ENCODE peak calls at places on chromosomes 12 and 14, in four cellular contexts. X is endothelial cell, M is A673, E is HFFc6. Y is an unnamed sample.

GRCh38 chr14:99252940-99253868 is 18.8 kb downstream of the BCL11B start:
- DNase-seq in E (no peak), X (no peak), M (no peak), Y (no peak)

GRCh38 chr12:68915055-68915454 is 17.9 kb downstream of the CPM start:
- DNase-seq in M (no peak), E (peak), X (no peak), Y (no peak)

GRCh38 chr14:37172024-37172869 is at the start of gene SLC25A21:
- DNase-seq in M (peak), E (peak), X (peak), Y (no peak)

GRCh38 chr14:66038214-66038977 is 447.8 kb upstream of the CCDC196 start:
- DNase-seq in X (no peak), E (no peak), M (peak), Y (no peak)

GRCh38 chr12:2868986-2869385 is 8.0 kb downstream of the FOXM1 start:
- DNase-seq in M (no peak), E (peak), X (no peak), Y (no peak)

GRCh38 chr12:46268617-46269428 is at the start of gene SLC38A1:
- DNase-seq in E (peak), X (peak), M (peak), Y (peak)

GRCh38 chr14:94079891-94080605 is 954 bp downstream of the DDX24 start:
- DNase-seq in E (no peak), M (no peak), X (no peak), Y (no peak)

GRCh38 chr14:35747379-35747778 is 61.7 kb downstream of the RALGAPA1 start:
- DNase-seq in E (no peak), M (no peak), X (no peak), Y (no peak)

GRCh38 chr12:11228268-11228879 is 41.1 kb downstream of the PRB3 start:
- DNase-seq in X (peak), E (peak), M (peak), Y (no peak)

GRCh38 chr12:77064891-77065360 is 443 bp downstream of the E2F7 start:
- DNase-seq in E (no peak), M (peak), X (no peak), Y (no peak)

GRCh38 chr14:55383039-55383438 is 28.6 kb downstream of the ATG14 start:
- DNase-seq in E (peak), X (no peak), M (no peak), Y (no peak)

GRCh38 chr14:90460136-90460535 is 63.3 kb downstream of the CALM1 start:
- DNase-seq in X (no peak), M (no peak), E (no peak), Y (no peak)

GRCh38 chr14:34536951-34537676 is 2.4 kb downstream of the EAPP start:
- DNase-seq in E (peak), X (no peak), M (no peak), Y (no peak)

GRCh38 chr14:95362180-95362494 is 42.4 kb upstream of the CLMN start:
- DNase-seq in M (no peak), X (no peak), E (no peak), Y (no peak)

GRCh38 chr14:54763761-54764160 is 138.9 kb downstream of the GCH1 start:
- DNase-seq in E (no peak), X (no peak), M (no peak), Y (no peak)

GRCh38 chr12:91219511-91219910 is 36.9 kb upstream of the DCN start:
- DNase-seq in E (peak), X (no peak), M (no peak), Y (no peak)

GRCh38 chr14:103104654-103105511 is 10.4 kb downstream of the EXOC3L4 start:
- DNase-seq in E (no peak), M (peak), X (peak), Y (no peak)

GRCh38 chr12:133204264-133204603 is 22.9 kb downstream of the ZNF268 start:
- DNase-seq in M (no peak), X (no peak), E (no peak), Y (no peak)

GRCh38 chr12:121908702-121909101 is 9.7 kb upstream of the CFAP251 start:
- DNase-seq in M (no peak), X (no peak), E (no peak), Y (no peak)

GRCh38 chr12:24668563-24668962 is 280.3 kb downstream of the BCAT1 start:
- DNase-seq in X (no peak), M (no peak), E (no peak), Y (no peak)

GRCh38 chr12:115710104-115710564 is 567.4 kb downstream of the MED13L start:
- DNase-seq in X (no peak), E (peak), M (no peak), Y (no peak)

GRCh38 chr12:68538722-68539614 is 71.7 kb upstream of the RAP1B start:
- DNase-seq in X (no peak), E (no peak), M (peak), Y (no peak)

GRCh38 chr14:35222872-35223471 is 69.2 kb upstream of the PSMA6 start:
- DNase-seq in E (no peak), M (no peak), X (no peak), Y (no peak)

GRCh38 chr12:57016348-57016747 is at the start of gene TAC3:
- DNase-seq in X (no peak), E (no peak), M (no peak), Y (no peak)

GRCh38 chr14:23613242-23614070 is 22.7 kb upstream of the DHRS2 start:
- DNase-seq in E (no peak), X (no peak), M (no peak), Y (no peak)

GRCh38 chr14:85590784-85591183 is 60.8 kb downstream of the FLRT2 start:
- DNase-seq in M (no peak), E (peak), X (no peak), Y (no peak)

GRCh38 chr14:59464651-59465569 is at the start of gene GPR135:
- DNase-seq in E (peak), M (peak), X (peak), Y (peak)

GRCh38 chr12:57461326-57461903 is 1.8 kb downstream of the GLI1 start:
- DNase-seq in X (peak), M (peak), E (peak), Y (peak)

GRCh38 chr12:121036810-121037326 is 2.2 kb downstream of the OASL start:
- DNase-seq in M (peak), E (peak), X (no peak), Y (no peak)

GRCh38 chr12:6883252-6883651 is 10.1 kb upstream of the SPSB2 start:
- DNase-seq in M (no peak), E (no peak), X (no peak), Y (peak)

GRCh38 chr12:33180921-33181320 is 258.7 kb downstream of the SYT10 start:
- DNase-seq in E (no peak), M (no peak), X (no peak), Y (no peak)

GRCh38 chr14:74655597-74656389 is 43.8 kb upstream of the LTBP2 start:
- DNase-seq in M (no peak), E (peak), X (no peak), Y (no peak)

DNA sequence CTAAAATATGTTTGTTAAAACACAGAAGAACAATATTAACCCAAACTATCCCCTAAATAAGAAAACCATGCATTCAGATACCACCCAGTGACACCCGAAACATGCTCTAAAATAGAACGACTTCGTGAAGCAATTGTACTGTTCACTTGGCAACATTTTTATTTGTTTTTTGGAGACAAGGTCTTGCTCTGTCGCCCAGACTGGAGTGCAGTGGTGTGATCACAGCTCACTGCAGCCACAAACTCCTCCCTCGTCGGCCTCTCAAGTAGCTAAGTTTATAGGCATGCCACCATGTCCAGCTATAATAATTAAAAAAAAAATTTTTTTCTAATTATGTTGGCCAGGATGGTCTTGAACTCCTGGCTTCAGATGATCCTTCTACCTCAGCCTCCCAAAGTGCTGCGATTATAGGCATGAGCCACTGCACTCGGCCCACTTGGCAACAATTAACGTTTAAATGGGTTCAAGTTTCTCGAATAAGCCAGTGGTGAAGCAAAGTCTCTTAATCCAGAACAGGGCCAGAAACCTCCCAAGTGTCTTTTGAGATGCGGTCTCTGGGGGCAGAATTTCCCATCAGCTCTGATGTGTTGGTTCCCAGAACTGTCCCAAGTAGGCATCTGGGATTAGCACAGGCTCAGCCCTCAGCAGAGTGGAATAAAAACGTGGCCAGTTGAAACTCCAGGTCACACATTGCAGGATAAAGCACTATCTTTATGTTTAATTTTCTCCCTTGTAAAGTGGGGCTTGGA is 74.5 kb downstream of the TMCC3 start:
- DNase-seq in M (no peak), E (no peak), X (no peak), Y (no peak)
- TF ChIP-seq CTCF in M (no peak), E (no peak), X (no peak), Y (no peak)

GRCh38 chr14:92459479-92460421 is 53.8 kb upstream of the RIN3 start:
- DNase-seq in E (no peak), M (no peak), X (peak), Y (no peak)
- TF ChIP-seq CTCF in E (peak), M (no peak), X (peak), Y (peak)

GRCh38 chr14:96852823-96853422 is 55.7 kb downstream of the VRK1 start:
- DNase-seq in M (peak), X (peak), E (peak), Y (no peak)
- TF ChIP-seq CTCF in M (peak), X (peak), E (peak), Y (peak)

GRCh38 chr12:64797156-64797555 is 27.3 kb upstream of the TBC1D30 start:
- DNase-seq in E (no peak), M (no peak), X (no peak), Y (no peak)

GRCh38 chr12:64793610-64794009 is 30.8 kb upstream of the TBC1D30 start:
- DNase-seq in E (no peak), M (no peak), X (no peak), Y (no peak)

GRCh38 chr12:64794305-64794704 is 30.1 kb upstream of the TBC1D30 start:
- DNase-seq in X (no peak), E (no peak), M (no peak), Y (no peak)

GRCh38 chr12:64798165-64798564 is 26.3 kb upstream of the TBC1D30 start:
- DNase-seq in M (no peak), X (no peak), E (no peak), Y (no peak)

GRCh38 chr12:64796205-64796845 is 28.1 kb upstream of the TBC1D30 start:
- DNase-seq in E (peak), M (peak), X (peak), Y (no peak)
- TF ChIP-seq CTCF in E (peak), M (peak), X (peak), Y (peak)

GRCh38 chr12:109757671-109758265 is 44.1 kb downstream of the FAM222A start:
- DNase-seq in M (no peak), E (no peak), X (no peak), Y (peak)

GRCh38 chr12:109753054-109753401 is 39.4 kb downstream of the FAM222A start:
- DNase-seq in M (no peak), X (no peak), E (no peak), Y (peak)

GRCh38 chr12:109753959-109754358 is 40.3 kb downstream of the FAM222A start:
- DNase-seq in M (no peak), E (no peak), X (no peak), Y (no peak)

GRCh38 chr12:109756457-109756856 is 42.8 kb downstream of the FAM222A start:
- DNase-seq in E (no peak), M (no peak), X (no peak), Y (no peak)

GRCh38 chr12:109752117-109753053 is 38.8 kb downstream of the FAM222A start:
- DNase-seq in X (no peak), E (no peak), M (peak), Y (peak)
- TF ChIP-seq CTCF in X (no peak), E (no peak), M (no peak), Y (no peak)

GRCh38 chr12:94874086-94874985 is 129.2 kb downstream of the NDUFA12 start:
- DNase-seq in M (no peak), E (no peak), X (no peak), Y (no peak)

GRCh38 chr12:94872671-94873367 is 130.7 kb downstream of the NDUFA12 start:
- DNase-seq in X (peak), M (no peak), E (no peak), Y (peak)

GRCh38 chr12:94873368-94874085 is 130.0 kb downstream of the NDUFA12 start:
- DNase-seq in X (peak), E (no peak), M (no peak), Y (peak)

GRCh38 chr12:94874986-94875312 is 128.5 kb downstream of the NDUFA12 start:
- DNase-seq in M (no peak), X (no peak), E (no peak), Y (no peak)

GRCh38 chr12:94875525-94875924 is 128.0 kb downstream of the NDUFA12 start:
- DNase-seq in X (peak), E (no peak), M (no peak), Y (no peak)
- TF ChIP-seq CTCF in X (no peak), E (no peak), M (peak), Y (peak)

GRCh38 chr12:113641426-113641825 is 169.8 kb upstream of the LHX5 start:
- DNase-seq in M (no peak), E (no peak), X (no peak), Y (no peak)
- TF ChIP-seq CTCF in M (no peak), E (no peak), X (no peak), Y (no peak)

GRCh38 chr12:13046914-13047472 is 2.8 kb downstream of the FAM234B start:
- DNase-seq in M (no peak), E (no peak), X (no peak), Y (no peak)
- TF ChIP-seq CTCF in M (no peak), E (no peak), X (no peak), Y (no peak)